ENCODE peak calls at places on chromosomes 7 and 10, in six cellular contexts. One of them, this sample, is unnamed.

GRCh38 chr10:63237396-63237795 is 104.3 kb downstream of the NRBF2 start:
- DNase-seq in naive thymus-derived CD8-positive, alpha-beta T cell: no peak
- DNase-seq in NCI-H1092 treated with DMSO at 0.1 percent for 48 hours: no peak
- DNase-seq in chondrocyte: no peak
- DNase-seq in stimulated activated CD4-positive, alpha-beta T cell treated with anti-CD3 and anti-CD28 coated beads, Interleukin-4, amount 100 ng/mL, for 48 hours: no peak
- DNase-seq in T-helper 1 cell: no peak
- DNase-seq in this sample: no peak

GRCh38 chr10:110138197-110138812 is 69.1 kb upstream of the MXI1 start:
- DNase-seq in NCI-H1092 treated with DMSO at 0.1 percent for 48 hours: peak
- DNase-seq in naive thymus-derived CD8-positive, alpha-beta T cell: peak
- DNase-seq in T-helper 1 cell: no peak
- DNase-seq in chondrocyte: no peak
- DNase-seq in stimulated activated CD4-positive, alpha-beta T cell treated with anti-CD3 and anti-CD28 coated beads, Interleukin-4, amount 100 ng/mL, for 48 hours: no peak
- DNase-seq in this sample: no peak

GRCh38 chr10:87657370-87657769 is 2.3 kb upstream of the PAPSS2 start:
- DNase-seq in naive thymus-derived CD8-positive, alpha-beta T cell: no peak
- DNase-seq in T-helper 1 cell: no peak
- DNase-seq in NCI-H1092 treated with DMSO at 0.1 percent for 48 hours: no peak
- DNase-seq in stimulated activated CD4-positive, alpha-beta T cell treated with anti-CD3 and anti-CD28 coated beads, Interleukin-4, amount 100 ng/mL, for 48 hours: no peak
- DNase-seq in chondrocyte: no peak
- DNase-seq in this sample: no peak

GRCh38 chr7:50781894-50782293 is 802 bp downstream of the GRB10 start:
- DNase-seq in stimulated activated CD4-positive, alpha-beta T cell treated with anti-CD3 and anti-CD28 coated beads, Interleukin-4, amount 100 ng/mL, for 48 hours: no peak
- DNase-seq in T-helper 1 cell: no peak
- DNase-seq in chondrocyte: no peak
- DNase-seq in naive thymus-derived CD8-positive, alpha-beta T cell: no peak
- DNase-seq in NCI-H1092 treated with DMSO at 0.1 percent for 48 hours: no peak
- DNase-seq in this sample: no peak

GRCh38 chr7:46776790-46777189 is 805.1 kb downstream of the TNS3 start:
- DNase-seq in NCI-H1092 treated with DMSO at 0.1 percent for 48 hours: peak
- DNase-seq in naive thymus-derived CD8-positive, alpha-beta T cell: no peak
- DNase-seq in T-helper 1 cell: no peak
- DNase-seq in chondrocyte: no peak
- DNase-seq in stimulated activated CD4-positive, alpha-beta T cell treated with anti-CD3 and anti-CD28 coated beads, Interleukin-4, amount 100 ng/mL, for 48 hours: no peak
- DNase-seq in this sample: no peak

GRCh38 chr7:95986136-95986535 is 213.8 kb downstream of the DYNC1I1 start:
- DNase-seq in naive thymus-derived CD8-positive, alpha-beta T cell: no peak
- DNase-seq in chondrocyte: no peak
- DNase-seq in T-helper 1 cell: no peak
- DNase-seq in stimulated activated CD4-positive, alpha-beta T cell treated with anti-CD3 and anti-CD28 coated beads, Interleukin-4, amount 100 ng/mL, for 48 hours: no peak
- DNase-seq in NCI-H1092 treated with DMSO at 0.1 percent for 48 hours: no peak
- DNase-seq in this sample: no peak

GRCh38 chr10:91144961-91145360 is 75.5 kb upstream of the PCGF5 start:
- DNase-seq in naive thymus-derived CD8-positive, alpha-beta T cell: no peak
- DNase-seq in NCI-H1092 treated with DMSO at 0.1 percent for 48 hours: no peak
- DNase-seq in T-helper 1 cell: no peak
- DNase-seq in stimulated activated CD4-positive, alpha-beta T cell treated with anti-CD3 and anti-CD28 coated beads, Interleukin-4, amount 100 ng/mL, for 48 hours: no peak
- DNase-seq in chondrocyte: no peak
- DNase-seq in this sample: no peak

GRCh38 chr7:150324366-150324961 is 1.1 kb upstream of the ACTR3C start:
- DNase-seq in naive thymus-derived CD8-positive, alpha-beta T cell: no peak
- DNase-seq in T-helper 1 cell: no peak
- DNase-seq in chondrocyte: no peak
- DNase-seq in NCI-H1092 treated with DMSO at 0.1 percent for 48 hours: no peak
- DNase-seq in stimulated activated CD4-positive, alpha-beta T cell treated with anti-CD3 and anti-CD28 coated beads, Interleukin-4, amount 100 ng/mL, for 48 hours: no peak
- DNase-seq in this sample: no peak

GRCh38 chr10:127872871-127873600 is 19.7 kb downstream of the CLRN3 start:
- DNase-seq in stimulated activated CD4-positive, alpha-beta T cell treated with anti-CD3 and anti-CD28 coated beads, Interleukin-4, amount 100 ng/mL, for 48 hours: no peak
- DNase-seq in chondrocyte: no peak
- DNase-seq in NCI-H1092 treated with DMSO at 0.1 percent for 48 hours: no peak
- DNase-seq in naive thymus-derived CD8-positive, alpha-beta T cell: no peak
- DNase-seq in T-helper 1 cell: no peak
- DNase-seq in this sample: no peak

GRCh38 chr10:93437000-93437945 is 44.9 kb downstream of the MYOF start:
- DNase-seq in T-helper 1 cell: no peak
- DNase-seq in chondrocyte: no peak
- DNase-seq in naive thymus-derived CD8-positive, alpha-beta T cell: no peak
- DNase-seq in stimulated activated CD4-positive, alpha-beta T cell treated with anti-CD3 and anti-CD28 coated beads, Interleukin-4, amount 100 ng/mL, for 48 hours: no peak
- DNase-seq in NCI-H1092 treated with DMSO at 0.1 percent for 48 hours: no peak
- DNase-seq in this sample: no peak

GRCh38 chr7:139563856-139564255 is 40.4 kb downstream of the CLEC2L start:
- DNase-seq in stimulated activated CD4-positive, alpha-beta T cell treated with anti-CD3 and anti-CD28 coated beads, Interleukin-4, amount 100 ng/mL, for 48 hours: no peak
- DNase-seq in chondrocyte: no peak
- DNase-seq in T-helper 1 cell: no peak
- DNase-seq in naive thymus-derived CD8-positive, alpha-beta T cell: no peak
- DNase-seq in NCI-H1092 treated with DMSO at 0.1 percent for 48 hours: no peak
- DNase-seq in this sample: no peak

GRCh38 chr7:134200970-134201369 is 73.8 kb downstream of the LRGUK start:
- DNase-seq in naive thymus-derived CD8-positive, alpha-beta T cell: no peak
- DNase-seq in stimulated activated CD4-positive, alpha-beta T cell treated with anti-CD3 and anti-CD28 coated beads, Interleukin-4, amount 100 ng/mL, for 48 hours: no peak
- DNase-seq in NCI-H1092 treated with DMSO at 0.1 percent for 48 hours: no peak
- DNase-seq in chondrocyte: no peak
- DNase-seq in T-helper 1 cell: no peak
- DNase-seq in this sample: no peak

GRCh38 chr10:69179089-69179742 is 818 bp upstream of the SUPV3L1 start:
- DNase-seq in stimulated activated CD4-positive, alpha-beta T cell treated with anti-CD3 and anti-CD28 coated beads, Interleukin-4, amount 100 ng/mL, for 48 hours: no peak
- DNase-seq in NCI-H1092 treated with DMSO at 0.1 percent for 48 hours: no peak
- DNase-seq in naive thymus-derived CD8-positive, alpha-beta T cell: no peak
- DNase-seq in chondrocyte: no peak
- DNase-seq in T-helper 1 cell: peak
- DNase-seq in this sample: peak

GRCh38 chr10:130495116-130495862 is 359.1 kb downstream of the GLRX3 start:
- DNase-seq in stimulated activated CD4-positive, alpha-beta T cell treated with anti-CD3 and anti-CD28 coated beads, Interleukin-4, amount 100 ng/mL, for 48 hours: no peak
- DNase-seq in NCI-H1092 treated with DMSO at 0.1 percent for 48 hours: no peak
- DNase-seq in T-helper 1 cell: no peak
- DNase-seq in chondrocyte: no peak
- DNase-seq in naive thymus-derived CD8-positive, alpha-beta T cell: no peak
- DNase-seq in this sample: no peak

GRCh38 chr10:127527891-127528290 is 21.2 kb upstream of the NPS start:
- DNase-seq in T-helper 1 cell: no peak
- DNase-seq in naive thymus-derived CD8-positive, alpha-beta T cell: no peak
- DNase-seq in chondrocyte: no peak
- DNase-seq in stimulated activated CD4-positive, alpha-beta T cell treated with anti-CD3 and anti-CD28 coated beads, Interleukin-4, amount 100 ng/mL, for 48 hours: no peak
- DNase-seq in NCI-H1092 treated with DMSO at 0.1 percent for 48 hours: peak
- DNase-seq in this sample: no peak

GRCh38 chr7:51430480-51431086 is 114.0 kb upstream of the COBL start:
- DNase-seq in naive thymus-derived CD8-positive, alpha-beta T cell: peak
- DNase-seq in chondrocyte: no peak
- DNase-seq in NCI-H1092 treated with DMSO at 0.1 percent for 48 hours: peak
- DNase-seq in T-helper 1 cell: no peak
- DNase-seq in stimulated activated CD4-positive, alpha-beta T cell treated with anti-CD3 and anti-CD28 coated beads, Interleukin-4, amount 100 ng/mL, for 48 hours: peak
- DNase-seq in this sample: no peak

GRCh38 chr7:101990811-101991418 is 173.5 kb downstream of the CUX1 start:
- DNase-seq in naive thymus-derived CD8-positive, alpha-beta T cell: peak
- DNase-seq in stimulated activated CD4-positive, alpha-beta T cell treated with anti-CD3 and anti-CD28 coated beads, Interleukin-4, amount 100 ng/mL, for 48 hours: no peak
- DNase-seq in NCI-H1092 treated with DMSO at 0.1 percent for 48 hours: no peak
- DNase-seq in T-helper 1 cell: no peak
- DNase-seq in chondrocyte: no peak
- DNase-seq in this sample: no peak

GRCh38 chr7:142477079-142477651 is 219.3 kb upstream of the PRSS58 start:
- DNase-seq in T-helper 1 cell: no peak
- DNase-seq in stimulated activated CD4-positive, alpha-beta T cell treated with anti-CD3 and anti-CD28 coated beads, Interleukin-4, amount 100 ng/mL, for 48 hours: no peak
- DNase-seq in NCI-H1092 treated with DMSO at 0.1 percent for 48 hours: no peak
- DNase-seq in chondrocyte: no peak
- DNase-seq in naive thymus-derived CD8-positive, alpha-beta T cell: peak
- DNase-seq in this sample: no peak

This sample was measured in activated T-helper 2 cell treated with anti-CD3 and anti-CD28 coated beads, Interferon-gamma antibody, Interleukin-2, Interleukin-4, amounts not matched to agents 10 μg/mL and 5 μg/mL and 100 μg/mL, durations not matched to agents 14 hours and 24 hours and 36 hours.